ENCODE peak calls at places on chromosomes 4 and X, in eight cellular contexts. Q is A549, Y is SK-N-SH, D is HepG2, I is HCT116, G is GM12878, P is GM23338, B is Panc1. L is an unnamed sample.

GRCh38 chr4:3729188-3729884 is 36.8 kb upstream of the ADRA2C start:
- DNase-seq in Q (no peak), Y (no peak), D (no peak), I (no peak), G (no peak), P (no peak), B (no peak), L (no peak)

GRCh38 chr4:6134612-6135220 is 65.6 kb downstream of the JAKMIP1 start:
- DNase-seq in Q (peak; percentile 56), Y (no peak), D (peak; percentile 48), I (peak; percentile 51), G (peak; percentile 51), P (peak; percentile 11), B (peak; percentile 24), L (no peak)

GRCh38 chrX:117743469-117744251 is 372.9 kb downstream of the KLHL13 start:
- DNase-seq in Q (peak; percentile 5), Y (peak; percentile 22), D (peak; percentile 1), I (no peak), G (no peak), P (peak; percentile 47), B (no peak), L (no peak)

GRCh38 chr4:25816591-25817058 is 46.2 kb downstream of the SEL1L3 start:
- DNase-seq in Q (no peak), Y (no peak), D (no peak), I (no peak), G (no peak), P (no peak), B (no peak), L (no peak)

GRCh38 chrX:126723881-126724280 is 95.6 kb upstream of the PRR32 start:
- DNase-seq in Q (no peak), Y (no peak), D (no peak), I (no peak), G (no peak), P (peak; percentile 11), B (no peak), L (no peak)

GRCh38 chr4:93834371-93835066 is 6.0 kb downstream of the ATOH1 start:
- DNase-seq in Q (no peak), Y (peak; percentile 46), D (no peak), I (no peak), G (no peak), P (peak; percentile 77), B (no peak), L (no peak)

GRCh38 chr4:48939785-48940184 is 33.2 kb upstream of the OCIAD2 start:
- DNase-seq in Q (peak; percentile 45), Y (no peak), D (no peak), I (no peak), G (no peak), P (no peak), B (peak; percentile 82), L (no peak)

GRCh38 chr4:120874792-120875774 is 47.4 kb downstream of the PRDM5 start:
- DNase-seq in Q (no peak), Y (no peak), D (no peak), I (no peak), G (no peak), P (peak; percentile 20), B (no peak), L (no peak)

GRCh38 chr4:96004341-96004740 is 164.4 kb downstream of the PDHA2 start:
- DNase-seq in Q (no peak), Y (no peak), D (no peak), I (no peak), G (no peak), P (no peak), B (no peak), L (no peak)

GRCh38 chr4:78592104-78592783 is 40.7 kb downstream of the ANXA3 start:
- DNase-seq in Q (peak; percentile 12), Y (peak; percentile 3), D (no peak), I (no peak), G (no peak), P (peak; percentile 73), B (no peak), L (peak; percentile 15)

GRCh38 chrX:51215266-51215665 is 117.4 kb upstream of the NUDT10 start:
- DNase-seq in Q (no peak), Y (no peak), D (peak; percentile 0), I (no peak), G (no peak), P (peak; percentile 49), B (no peak), L (no peak)

GRCh38 chrX:153474718-153475117 is 4.3 kb upstream of the HAUS7 start:
- DNase-seq in Q (no peak), Y (no peak), D (no peak), I (no peak), G (no peak), P (peak; percentile 59), B (no peak), L (no peak)

GRCh38 chrX:53716328-53717088 is 30.0 kb upstream of the HUWE1 start:
- DNase-seq in Q (no peak), Y (no peak), D (no peak), I (no peak), G (peak; percentile 87), P (no peak), B (no peak), L (no peak)

GRCh38 chrX:68415289-68415688 is 18.0 kb downstream of the OPHN1 start:
- DNase-seq in Q (no peak), Y (no peak), D (no peak), I (no peak), G (no peak), P (no peak), B (no peak), L (peak; percentile 1)

DNA sequence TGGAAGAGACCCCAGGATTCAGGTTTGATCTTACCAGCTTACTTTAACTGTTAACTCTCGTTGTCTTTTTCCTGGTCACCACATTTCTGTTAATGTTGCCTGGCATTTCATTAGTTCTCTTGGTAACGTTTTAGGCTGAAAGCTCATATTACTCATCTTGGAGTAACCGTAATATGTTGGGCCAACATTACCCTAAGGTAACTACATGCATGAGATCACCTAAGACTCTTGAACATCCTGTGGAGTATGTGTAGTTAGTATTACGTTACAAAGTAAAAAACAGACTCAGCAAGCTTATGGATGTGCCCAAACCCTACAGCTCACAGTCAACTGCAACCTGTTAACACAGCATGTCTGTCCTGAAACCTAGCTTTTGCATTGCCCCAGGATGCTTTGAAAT is 203.3 kb upstream of the HS3ST1 start:
- DNase-seq in Q (no peak), Y (no peak), D (no peak), I (no peak), G (no peak), P (no peak), B (no peak), L (no peak)
- TF ChIP-seq REST in Q (no peak), Y (no peak), D (no peak), I (no peak), G (no peak), P (no peak), B (no peak), L (no peak)

GRCh38 chr4:126603210-126603609 is 1029.5 kb upstream of the INTU start:
- DNase-seq in Q (no peak), Y (no peak), D (no peak), I (no peak), G (no peak), P (no peak), B (no peak), L (no peak)

GRCh38 chr4:126603851-126604250 is 1028.9 kb upstream of the INTU start:
- DNase-seq in Q (no peak), Y (no peak), D (no peak), I (no peak), G (no peak), P (peak; percentile 9), B (no peak), L (no peak)

GRCh38 chr4:126604273-126604867 is 1028.4 kb upstream of the INTU start:
- DNase-seq in Q (peak; percentile 30), Y (peak; percentile 53), D (peak; percentile 18), I (peak; percentile 27), G (no peak), P (peak; percentile 57), B (no peak), L (peak; percentile 3)
- TF ChIP-seq REST in Q (no peak), Y (no peak), D (no peak), I (no peak), G (no peak), P (no peak), B (no peak), L (no peak)

GRCh38 chr4:145772347-145772746 is 92.4 kb downstream of the C4orf51 start:
- DNase-seq in Q (no peak), Y (no peak), D (no peak), I (no peak), G (no peak), P (no peak), B (no peak), L (no peak)

GRCh38 chr4:145774473-145774872 is 94.5 kb downstream of the C4orf51 start:
- DNase-seq in Q (no peak), Y (no peak), D (no peak), I (no peak), G (no peak), P (no peak), B (no peak), L (no peak)

GRCh38 chr4:145776208-145776607 is 96.3 kb downstream of the C4orf51 start:
- DNase-seq in Q (no peak), Y (no peak), D (no peak), I (no peak), G (no peak), P (no peak), B (no peak), L (no peak)

GRCh38 chr4:145775406-145775805 is 95.5 kb downstream of the C4orf51 start:
- DNase-seq in Q (no peak), Y (no peak), D (no peak), I (no peak), G (no peak), P (peak; percentile 22), B (no peak), L (no peak)

DNA sequence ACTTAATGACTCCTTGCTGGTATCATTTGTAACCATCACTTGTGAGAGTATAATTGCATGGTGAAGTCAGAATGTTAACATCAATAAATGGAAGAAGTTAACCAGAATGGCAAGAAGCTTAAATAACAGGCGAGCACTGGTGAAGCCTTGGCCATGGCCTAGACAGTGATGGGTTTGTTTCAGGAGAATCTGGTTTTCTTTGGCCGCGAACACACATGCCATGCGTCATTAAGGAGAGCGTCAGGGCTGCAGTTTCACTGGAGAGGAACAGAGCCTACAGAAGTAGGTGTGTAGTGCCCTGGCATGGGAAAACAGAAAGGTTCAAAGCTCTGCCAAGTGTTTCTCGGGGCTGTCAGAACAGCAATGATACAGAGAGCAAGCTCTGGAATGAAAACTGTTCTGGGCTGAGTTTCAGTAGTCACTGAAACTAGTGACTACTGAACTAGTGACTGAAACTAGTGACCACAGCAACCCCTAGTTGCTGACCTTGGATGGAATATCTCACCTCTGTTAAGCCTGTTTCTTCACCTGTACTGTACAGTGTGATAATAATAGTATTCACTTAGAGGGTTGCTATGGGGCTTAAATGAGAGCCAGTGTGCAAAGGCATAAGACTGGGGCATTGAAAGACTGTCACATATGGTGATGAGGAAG is 93.8 kb downstream of the C4orf51 start:
- DNase-seq in Q (no peak), Y (no peak), D (no peak), I (no peak), G (peak; percentile 37), P (no peak), B (no peak), L (no peak)
- TF ChIP-seq REST in Q (no peak), Y (no peak), D (no peak), I (no peak), G (no peak), P (no peak), B (no peak), L (no peak)

DNA sequence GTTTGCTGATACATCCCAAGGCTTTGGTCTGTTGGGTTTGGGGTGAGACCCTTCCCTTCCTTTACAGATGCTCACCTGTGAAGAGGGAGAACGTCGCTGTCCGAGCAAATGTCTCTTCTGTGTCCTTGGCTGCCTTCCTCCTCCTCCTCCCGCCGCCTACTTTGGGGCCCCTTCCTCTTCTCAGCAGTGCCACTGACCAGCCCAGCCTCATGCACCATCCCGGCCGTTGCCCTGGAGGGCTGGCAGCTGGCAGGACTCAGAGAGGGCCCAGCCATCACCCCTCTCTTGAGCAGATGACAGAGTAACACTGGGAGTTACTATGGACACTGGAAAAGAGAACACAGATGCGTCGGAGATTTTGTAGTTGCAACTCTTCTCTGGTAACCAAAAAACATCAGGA is 68.2 kb downstream of the TRMT44 start:
- DNase-seq in Q (no peak), Y (no peak), D (no peak), I (no peak), G (no peak), P (no peak), B (no peak), L (no peak)
- TF ChIP-seq REST in Q (no peak), Y (no peak), D (no peak), I (no peak), G (no peak), P (no peak), B (no peak), L (no peak)

L was measured in HL-60.